ENCODE peak calls at places on chromosome 1, in seven cellular contexts. C is Panc1, G is cardiac muscle cell, U is PC-3, T is fibroblast of pulmonary artery, Z is A549, R is omental fat pad. P is an unnamed sample.
A peak's percentile ranks its signal among the peaks of the same experiment; 100 is the strongest.

GRCh38 chr1:67759692-67760029 is 73.6 kb downstream of the GNG12 start:
- DNase-seq in G (peak; percentile 16), U (peak; percentile 16), C (no peak), Z (no peak), T (no peak), R (no peak), P (no peak)

GRCh38 chr1:15523104-15523921 is 702 bp downstream of the CASP9 start:
- DNase-seq in T (no peak), U (peak; percentile 27), G (peak; percentile 50), C (no peak), Z (no peak), R (no peak), P (no peak)

GRCh38 chr1:81007024-81007423 is 793.7 kb upstream of the ADGRL2 start:
- DNase-seq in G (no peak), U (no peak), T (no peak), R (no peak), Z (no peak), C (no peak), P (no peak)

GRCh38 chr1:115654663-115655306 is 13.0 kb downstream of the VANGL1 start:
- DNase-seq in G (peak; percentile 41), T (peak; percentile 54), R (no peak), U (no peak), Z (no peak), C (no peak), P (no peak)

GRCh38 chr1:198220428-198220827 is 63.6 kb downstream of the NEK7 start:
- DNase-seq in T (peak; percentile 78), Z (peak; percentile 21), R (no peak), U (peak; percentile 85), C (peak; percentile 36), G (peak; percentile 52), P (no peak)

GRCh38 chr1:18160290-18160942 is 52.8 kb downstream of the IGSF21 start:
- DNase-seq in U (no peak), T (no peak), C (no peak), R (no peak), Z (no peak), G (no peak), P (no peak)

GRCh38 chr1:8077120-8077573 is 51.0 kb upstream of the ERRFI1 start:
- DNase-seq in Z (peak; percentile 93), R (no peak), G (peak; percentile 95), C (no peak), U (peak; percentile 89), T (peak; percentile 96), P (no peak)

GRCh38 chr1:147236959-147237791 is 5.3 kb upstream of the CHD1L start:
- DNase-seq in Z (no peak), R (no peak), T (no peak), C (no peak), U (peak; percentile 70), G (no peak), P (no peak)

GRCh38 chr1:234509457-234510328 is 30.7 kb upstream of the TARBP1 start:
- DNase-seq in T (no peak), G (peak; percentile 40), Z (peak; percentile 50), R (no peak), U (no peak), C (no peak), P (no peak)

GRCh38 chr1:162627662-162628296 is 4.5 kb upstream of the DDR2 start:
- DNase-seq in C (no peak), R (no peak), T (peak; percentile 66), U (peak; percentile 70), Z (peak; percentile 45), G (peak; percentile 60), P (peak; percentile 17)

GRCh38 chr1:216614011-216614934 is 109.0 kb downstream of the ESRRG start:
- DNase-seq in U (no peak), T (no peak), C (no peak), G (no peak), Z (no peak), R (no peak), P (no peak)

GRCh38 chr1:200671235-200671786 is 1.6 kb upstream of the DDX59 start:
- DNase-seq in G (no peak), R (no peak), U (no peak), C (no peak), T (no peak), Z (no peak), P (no peak)

GRCh38 chr1:203537806-203538464 is 44.0 kb downstream of the OPTC start:
- DNase-seq in R (no peak), U (peak; percentile 92), T (peak; percentile 81), Z (peak; percentile 61), C (no peak), G (peak; percentile 88), P (no peak)

GRCh38 chr1:210123924-210124589 is 108.5 kb upstream of the SERTAD4 start:
- DNase-seq in R (no peak), G (peak; percentile 17), T (peak; percentile 72), U (peak; percentile 91), C (no peak), Z (peak; percentile 21), P (no peak)

GRCh38 chr1:12709696-12710095 is 6.2 kb upstream of the AADACL3 start:
- DNase-seq in T (no peak), G (no peak), U (no peak), R (no peak), C (no peak), Z (no peak), P (no peak)

GRCh38 chr1:201013991-201014815 is 9.3 kb downstream of the KIF21B start:
- DNase-seq in U (no peak), T (no peak), Z (no peak), G (no peak), R (no peak), C (no peak), P (no peak)

GRCh38 chr1:86515597-86515996 is 31.3 kb upstream of the CLCA4 start:
- DNase-seq in G (peak; percentile 33), T (peak; percentile 37), Z (peak; percentile 47), C (no peak), R (no peak), U (peak; percentile 62), P (peak; percentile 42)
- TF ChIP-seq CTCF in G (peak; percentile 37), T (peak; percentile 35), Z (no peak), C (peak; percentile 54), R (no peak), U (peak; percentile 72), P (peak; percentile 47)

GRCh38 chr1:2430592-2430973 is 18.2 kb upstream of the PEX10 start:
- DNase-seq in R (no peak), T (no peak), G (no peak), C (no peak), Z (no peak), U (no peak), P (no peak)

GRCh38 chr1:2431095-2431494 is 18.7 kb upstream of the PEX10 start:
- DNase-seq in U (no peak), G (no peak), C (no peak), R (no peak), Z (no peak), T (no peak), P (no peak)

GRCh38 chr1:2428490-2428889 is 16.1 kb upstream of the PEX10 start:
- DNase-seq in C (no peak), T (no peak), U (no peak), G (no peak), Z (no peak), R (no peak), P (no peak)

GRCh38 chr1:2431503-2431902 is 19.1 kb upstream of the PEX10 start:
- DNase-seq in U (no peak), C (no peak), G (no peak), T (no peak), Z (no peak), R (no peak), P (no peak)

GRCh38 chr1:2429780-2430591 is 17.6 kb upstream of the PEX10 start:
- DNase-seq in T (no peak), Z (no peak), C (no peak), R (no peak), U (peak; percentile 67), G (no peak), P (no peak)
- TF ChIP-seq CTCF in T (peak; percentile 24), Z (peak; percentile 14), C (peak; percentile 88), R (no peak), U (peak; percentile 93), G (peak; percentile 27), P (peak; percentile 28)

DNA sequence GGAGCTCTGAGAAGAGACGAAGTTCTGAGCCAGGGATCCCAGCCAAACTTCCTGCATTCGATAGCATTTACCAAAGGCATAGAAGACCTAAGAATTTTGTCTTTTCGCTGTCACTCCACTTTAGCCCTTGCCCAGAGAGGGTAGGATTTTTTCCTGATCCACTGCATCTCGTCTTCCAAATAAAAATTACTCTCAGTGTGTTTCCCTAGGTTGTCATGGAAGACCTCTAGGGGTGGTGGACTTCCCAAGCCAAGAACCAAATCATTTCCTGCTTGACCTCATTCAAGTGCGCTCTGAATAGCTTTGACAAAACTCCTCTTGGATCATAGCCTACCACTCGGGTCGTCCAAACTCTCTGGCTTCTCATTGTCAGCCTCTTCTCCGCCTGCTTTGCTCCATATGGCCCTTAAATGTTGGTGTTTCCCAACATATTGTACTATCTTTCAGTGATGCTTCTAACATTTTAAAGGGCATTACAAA is 444 bp upstream of the C1orf52 start:
- DNase-seq in T (peak; percentile 90), U (no peak), G (peak; percentile 86), Z (no peak), R (no peak), C (no peak), P (no peak)
- TF ChIP-seq CTCF in T (no peak), U (peak; percentile 14), G (no peak), Z (no peak), R (no peak), C (no peak), P (peak; percentile 4)

GRCh38 chr1:156487862-156488261 is 12.7 kb downstream of the MEF2D start:
- DNase-seq in C (no peak), U (no peak), Z (no peak), T (no peak), G (no peak), R (no peak), P (no peak)

GRCh38 chr1:156488566-156489165 is 11.9 kb downstream of the MEF2D start:
- DNase-seq in R (no peak), Z (no peak), G (no peak), T (no peak), U (peak; percentile 26), C (no peak), P (no peak)

GRCh38 chr1:156489935-156490293 is 10.7 kb downstream of the MEF2D start:
- DNase-seq in Z (no peak), T (no peak), R (no peak), G (no peak), C (no peak), U (no peak), P (no peak)

GRCh38 chr1:156490401-156491032 is 10.1 kb downstream of the MEF2D start:
- DNase-seq in U (no peak), T (no peak), Z (peak; percentile 33), G (no peak), R (no peak), C (no peak), P (peak; percentile 43)

DNA sequence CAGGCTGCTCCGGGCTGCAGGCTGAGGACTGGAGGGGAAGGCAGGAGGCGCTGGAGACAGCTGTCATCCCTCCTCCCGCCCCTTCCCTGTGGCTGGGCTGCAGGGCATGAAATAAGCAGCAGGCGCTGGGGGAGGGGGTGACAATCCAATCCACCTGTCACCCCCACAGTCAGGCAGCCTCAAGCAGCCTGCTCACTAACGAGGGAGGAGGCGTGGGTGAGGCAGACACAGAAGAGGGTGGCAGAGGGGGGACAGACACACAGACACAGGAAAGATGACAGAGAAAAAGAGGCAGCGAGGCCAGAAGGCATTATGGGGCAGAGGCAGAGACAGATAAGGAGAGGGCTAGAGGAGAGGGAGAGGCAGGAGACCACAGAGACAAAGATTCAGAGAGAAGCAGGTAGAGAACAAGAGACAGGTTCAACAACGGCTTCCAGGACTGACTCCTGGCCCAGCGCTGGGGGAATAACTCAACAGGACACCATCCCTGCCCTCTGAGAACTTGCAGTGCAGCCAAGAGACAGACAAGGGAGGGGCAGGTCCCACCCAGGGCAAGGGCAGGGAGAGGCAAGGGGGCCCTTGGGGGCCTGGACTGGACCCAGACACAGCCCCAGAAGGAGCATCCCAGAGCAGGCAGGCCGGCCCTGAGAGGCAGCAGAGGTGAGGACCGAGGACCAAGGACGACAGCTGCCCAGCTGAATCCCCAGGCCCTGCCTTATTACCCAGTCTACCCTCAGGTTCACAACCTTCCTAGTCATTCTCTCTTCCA is 11.2 kb downstream of the MEF2D start:
- DNase-seq in U (no peak), G (no peak), C (no peak), R (no peak), Z (no peak), T (no peak), P (no peak)
- TF ChIP-seq CTCF in U (no peak), G (peak; percentile 17), C (no peak), R (no peak), Z (no peak), T (peak; percentile 17), P (no peak)